ENCODE peak calls at places on chromosome 11, in six cellular contexts. E is ACHN; L is G401; C is T follicular helper cell; W is stimulated activated CD4-positive, alpha-beta T cell treated with anti-CD3 and anti-CD28 coated beads, TNF-alpha, amount 100 ng/mL, for 24 hours; K is NCI-H446. Y is an unnamed sample.

GRCh38 chr11:96456111-96456510 is 66.3 kb downstream of the JRKL start:
- DNase-seq in E (no peak), L (no peak), C (no peak), W (no peak), K (no peak), Y (no peak)

GRCh38 chr11:75376175-75376574 is 23.1 kb upstream of the RPS3 start:
- DNase-seq in E (no peak), L (no peak), C (no peak), W (no peak), K (no peak), Y (no peak)

GRCh38 chr11:33735166-33735425 is 1.1 kb downstream of the CD59 start:
- DNase-seq in E (no peak), L (peak), C (no peak), W (no peak), K (no peak), Y (no peak)

GRCh38 chr11:131652231-131652630 is 281.8 kb downstream of the NTM start:
- DNase-seq in E (no peak), L (no peak), C (no peak), W (no peak), K (no peak), Y (no peak)

GRCh38 chr11:35145249-35145648 is 6.3 kb downstream of the CD44 start:
- DNase-seq in E (peak), L (no peak), C (no peak), W (no peak), K (peak), Y (peak)

GRCh38 chr11:94028436-94028835 is 7.3 kb downstream of the HEPHL1 start:
- DNase-seq in E (no peak), L (no peak), C (no peak), W (no peak), K (no peak), Y (no peak)

GRCh38 chr11:1772270-1773130 is 8.8 kb upstream of the CTSD start:
- DNase-seq in E (peak), L (no peak), C (no peak), W (peak), K (peak), Y (no peak)

GRCh38 chr11:127003260-127003981 is 2.9 kb upstream of the KIRREL3 start:
- DNase-seq in E (peak), L (peak), C (no peak), W (no peak), K (no peak), Y (no peak)

GRCh38 chr11:111938687-111939160 is 1.6 kb downstream of the DIXDC1 start:
- DNase-seq in E (peak), L (peak), C (no peak), W (no peak), K (no peak), Y (peak)

GRCh38 chr11:78659326-78660319 is 85.0 kb upstream of the NARS2 start:
- DNase-seq in E (no peak), L (no peak), C (no peak), W (no peak), K (peak), Y (no peak)

GRCh38 chr11:76889414-76889975 is 28.8 kb downstream of the ACER3 start:
- DNase-seq in E (no peak), L (no peak), C (no peak), W (no peak), K (no peak), Y (no peak)

GRCh38 chr11:70020336-70021214 is 57.5 kb upstream of the ANO1 start:
- DNase-seq in E (no peak), L (no peak), C (no peak), W (no peak), K (no peak), Y (no peak)

GRCh38 chr11:199782-200181 is 6.9 kb downstream of the SCGB1C1 start:
- DNase-seq in E (no peak), L (peak), C (no peak), W (no peak), K (no peak), Y (no peak)

GRCh38 chr11:695606-696381 is at the start of gene TMEM80:
- DNase-seq in E (peak), L (peak), C (peak), W (peak), K (peak), Y (peak)